ENCODE peak calls at places on chromosomes 2 and 18, in six cellular contexts. O, J, D, Y, V and M are unnamed samples.

GRCh38 chr2:116098049-116098448 is 1655.6 kb downstream of the DPP10 start:
- DNase-seq in V (no peak), O (no peak), Y (no peak), D (no peak), J (no peak), M (no peak)

GRCh38 chr2:120780402-120780801 is 44.7 kb downstream of the GLI2 start:
- DNase-seq in J (no peak), Y (peak), V (no peak), O (no peak), D (no peak), M (no peak)

GRCh38 chr2:27147935-27148334 is 869 bp upstream of the TCF23 start:
- DNase-seq in J (no peak), D (no peak), O (no peak), Y (peak), V (no peak), M (no peak)

GRCh38 chr2:158745067-158745865 is 49.9 kb upstream of the DAPL1 start:
- DNase-seq in D (peak), Y (no peak), J (peak), O (no peak), V (peak), M (peak)

GRCh38 chr2:239021651-239022436 is 174.0 kb downstream of the TWIST2 start:
- DNase-seq in V (no peak), Y (no peak), D (no peak), J (no peak), O (peak), M (no peak)

GRCh38 chr18:36152781-36153180 is 23.1 kb downstream of the ELP2 start:
- DNase-seq in J (no peak), Y (no peak), V (no peak), D (peak), O (no peak), M (no peak)

GRCh38 chr18:46542545-46542944 is 114.5 kb downstream of the LOXHD1 start:
- DNase-seq in O (no peak), J (no peak), Y (no peak), V (no peak), D (no peak), M (no peak)

GRCh38 chr18:49814147-49814499 is 790 bp upstream of the ACAA2 start:
- DNase-seq in J (peak), V (peak), D (peak), O (peak), Y (no peak), M (no peak)

GRCh38 chr2:27379840-27380625 is 501 bp downstream of the ZNF513 start:
- DNase-seq in V (peak), O (peak), D (peak), Y (peak), J (peak), M (no peak)

GRCh38 chr2:5077479-5078089 is 614.6 kb upstream of the SOX11 start:
- DNase-seq in O (no peak), J (no peak), D (no peak), V (peak), Y (no peak), M (no peak)
- TF ChIP-seq CTCF in O (no peak), J (no peak), D (no peak), V (peak), Y (no peak), M (no peak)

GRCh38 chr2:196257086-196257485 is 85.7 kb upstream of the STK17B start:
- DNase-seq in D (no peak), O (no peak), Y (no peak), V (no peak), J (no peak), M (no peak)
- H3K4me3 ChIP-seq in D (no peak), O (no peak), Y (no peak), V (no peak), J (no peak), M (no peak)

GRCh38 chr2:131151398-131151797 is 46.3 kb downstream of the PLEKHB2 start:
- DNase-seq in O (no peak), V (no peak), J (no peak), D (no peak), Y (peak), M (no peak)
- TF ChIP-seq CTCF in O (no peak), V (no peak), J (no peak), D (no peak), Y (no peak), M (no peak)

DNA sequence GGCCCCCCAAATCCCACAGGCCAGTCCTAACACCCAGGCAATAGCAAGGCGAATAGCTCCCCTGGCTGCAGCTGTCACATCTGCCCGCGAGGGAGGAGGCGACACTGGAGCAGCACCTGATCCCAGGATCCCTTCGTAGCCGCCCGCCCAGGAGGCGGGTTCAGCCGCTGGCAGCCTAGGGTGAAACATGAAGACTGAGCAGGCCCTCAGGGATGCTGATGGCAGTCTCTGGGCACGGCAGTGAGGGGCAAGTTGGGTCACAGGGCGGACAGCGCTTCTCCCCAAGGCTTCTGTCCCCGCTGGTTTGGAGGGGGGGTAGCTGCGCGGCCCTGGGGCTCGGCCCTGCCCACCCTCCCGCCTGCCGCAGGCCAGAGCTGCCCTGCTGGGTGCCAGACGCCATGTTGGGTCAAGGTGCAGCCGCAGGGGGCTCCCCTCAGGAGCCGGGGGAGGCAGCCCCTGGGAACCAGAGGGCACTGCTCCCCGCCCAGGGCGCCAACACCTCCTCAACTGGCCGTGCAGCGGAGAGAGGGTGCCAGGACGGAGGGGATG is 1.9 kb downstream of the DNMT3A start:
- DNase-seq in V (no peak), D (no peak), O (peak), Y (peak), J (peak), M (no peak)
- H3K4me3 ChIP-seq in V (peak), D (no peak), O (peak), Y (peak), J (peak), M (peak)

GRCh38 chr2:25878361-25879132 is at the start of gene ASXL2:
- DNase-seq in Y (peak), J (peak), O (peak), D (peak), V (peak), M (peak)
- TF ChIP-seq CTCF in Y (peak), J (no peak), O (no peak), D (no peak), V (no peak), M (no peak)

DNA sequence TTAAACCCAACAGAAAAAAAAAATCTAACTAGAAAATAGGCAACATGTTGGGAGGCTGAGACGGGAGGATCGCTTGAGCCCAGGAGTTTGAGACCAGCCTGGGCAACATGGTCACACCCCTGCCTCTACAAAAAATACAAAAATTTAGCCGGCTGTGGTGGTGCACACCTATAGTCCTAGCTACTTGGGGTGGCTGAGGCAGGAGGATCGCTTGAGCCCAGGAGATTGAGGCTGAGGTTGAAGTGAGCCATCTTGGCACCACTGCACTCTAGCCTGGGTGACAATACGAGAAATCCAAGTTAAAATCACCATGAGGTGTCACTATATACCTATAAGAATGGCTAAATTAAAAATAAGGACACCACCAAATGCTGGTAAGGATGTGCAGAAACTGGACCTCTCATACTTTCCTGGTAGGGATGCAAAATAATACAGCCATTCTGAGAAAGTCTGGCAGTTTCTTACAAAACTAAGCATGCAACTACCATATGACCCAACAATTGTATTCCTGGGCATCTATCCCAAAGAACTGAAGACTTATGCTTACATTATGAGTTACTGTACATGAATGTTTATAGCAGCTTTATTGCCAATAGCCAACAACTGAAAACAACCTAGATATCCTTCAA is 2.2 kb downstream of the SEPTIN10 start:
- DNase-seq in J (no peak), O (no peak), V (peak), Y (no peak), D (peak), M (no peak)
- H3K4me3 ChIP-seq in J (peak), O (no peak), V (peak), Y (peak), D (peak), M (no peak)

GRCh38 chr2:56239030-56239429 is 55.2 kb downstream of the CCDC85A start:
- DNase-seq in D (no peak), O (no peak), Y (no peak), J (no peak), V (no peak), M (no peak)
- TF ChIP-seq CTCF in D (no peak), O (no peak), Y (no peak), J (no peak), V (no peak), M (no peak)

DNA sequence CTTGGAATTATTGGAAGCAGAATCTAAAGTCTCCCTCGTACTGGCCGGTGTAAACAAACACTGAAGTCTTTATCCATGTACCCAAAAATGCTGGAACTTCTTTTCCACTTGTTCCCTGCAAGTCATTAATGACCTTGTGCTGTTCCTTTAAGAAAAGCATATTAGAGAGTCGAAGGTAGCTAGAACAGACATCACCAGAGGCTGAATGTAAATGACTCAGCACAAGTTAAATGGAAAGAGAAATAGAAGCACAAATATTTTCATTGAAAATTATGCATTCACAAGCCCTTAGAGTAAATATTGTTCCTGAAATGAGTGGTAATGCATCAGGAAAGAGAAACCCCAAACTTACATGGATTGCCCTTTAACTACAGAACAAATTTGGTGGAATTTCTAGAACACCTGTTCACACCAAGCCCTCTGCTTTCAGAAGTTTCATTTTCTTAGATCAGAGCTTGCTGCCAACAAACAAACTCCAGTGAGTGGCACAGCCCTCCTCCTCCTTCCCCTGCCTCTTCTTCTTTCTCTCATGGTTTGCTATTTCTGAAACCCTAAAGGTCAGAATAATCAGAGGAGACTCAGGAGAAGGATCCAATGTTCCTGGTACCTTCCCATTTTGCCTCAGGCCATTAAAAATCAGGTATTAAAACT is 264.3 kb downstream of the TXNL1 start:
- DNase-seq in J (no peak), Y (no peak), D (peak), V (peak), O (no peak), M (no peak)
- H3K4me3 ChIP-seq in J (no peak), Y (no peak), D (no peak), V (no peak), O (no peak), M (no peak)

GRCh38 chr2:55229221-55229620 is 2.9 kb downstream of the CLHC1 start:
- DNase-seq in V (no peak), Y (no peak), D (no peak), J (no peak), O (no peak), M (no peak)

GRCh38 chr2:55223958-55224760 is 7.9 kb downstream of the CLHC1 start:
- DNase-seq in D (no peak), V (no peak), O (peak), J (peak), Y (peak), M (no peak)

GRCh38 chr2:55228224-55228563 is 3.9 kb downstream of the CLHC1 start:
- DNase-seq in D (no peak), J (no peak), V (no peak), O (no peak), Y (no peak), M (no peak)

GRCh38 chr2:55224761-55225261 is 7.3 kb downstream of the CLHC1 start:
- DNase-seq in D (no peak), O (no peak), J (peak), Y (peak), V (no peak), M (no peak)

GRCh38 chr2:55225481-55226020 is 6.5 kb downstream of the CLHC1 start:
- DNase-seq in Y (no peak), O (no peak), J (no peak), V (no peak), D (no peak), M (no peak)
- TF ChIP-seq CTCF in Y (no peak), O (no peak), J (no peak), V (no peak), D (no peak), M (no peak)

GRCh38 chr2:232316382-232317190 is 62.0 kb upstream of the ALPP start:
- DNase-seq in D (no peak), J (no peak), O (peak), V (no peak), Y (no peak), M (no peak)

GRCh38 chr2:232315049-232315922 is 63.3 kb upstream of the ALPP start:
- DNase-seq in O (peak), J (peak), Y (peak), D (peak), V (peak), M (peak)

GRCh38 chr2:232319117-232320037 is 59.2 kb upstream of the ALPP start:
- DNase-seq in O (peak), V (no peak), Y (no peak), D (no peak), J (no peak), M (no peak)

GRCh38 chr2:232318175-232318855 is 60.2 kb upstream of the ALPP start:
- DNase-seq in V (no peak), Y (no peak), D (no peak), O (peak), J (no peak), M (no peak)

GRCh38 chr2:232315923-232316299 is 62.6 kb upstream of the ALPP start:
- DNase-seq in O (no peak), J (no peak), V (no peak), Y (peak), D (no peak), M (no peak)
- H3K4me3 ChIP-seq in O (no peak), J (no peak), V (no peak), Y (no peak), D (no peak), M (no peak)